ENCODE peak calls at places on chromosomes 4 and X, in eight cellular contexts. V is testis, X is GM06990, L is AG09319, Y is psoas muscle, P is HFFc6, G is GM13977, U is upper lobe of right lung. M is an unnamed sample.

GRCh38 chrX:37485429-37485828 is 86.0 kb upstream of the LANCL3 start:
- DNase-seq in V (no peak), Y (no peak), P (no peak), L (no peak), G (no peak), X (no peak), U (no peak), M (no peak)

GRCh38 chr4:184080674-184081073 is 137.0 kb downstream of the ENPP6 start:
- DNase-seq in V (no peak), P (no peak), L (no peak), G (no peak), X (no peak), U (no peak), Y (no peak), M (no peak)

GRCh38 chrX:45788941-45789348 is 588.3 kb upstream of the DIPK2B start:
- DNase-seq in V (no peak), G (no peak), L (no peak), Y (peak; percentile 71), P (no peak), X (no peak), U (peak; percentile 64), M (no peak)

GRCh38 chrX:104913348-104913747 is 307.1 kb downstream of the TEX13A start:
- DNase-seq in X (no peak), U (no peak), L (no peak), P (peak; percentile 4), Y (no peak), V (peak; percentile 13), G (no peak), M (no peak)

GRCh38 chr4:3270141-3270611 is 21.2 kb downstream of the MSANTD1 start:
- DNase-seq in X (no peak), U (no peak), P (no peak), G (no peak), V (no peak), Y (peak; percentile 88), L (no peak), M (no peak)

GRCh38 chr4:156672924-156673323 is 298.7 kb downstream of the PDGFC start:
- DNase-seq in X (no peak), G (no peak), P (peak; percentile 81), U (no peak), L (no peak), V (no peak), Y (no peak), M (no peak)

GRCh38 chr4:86594559-86595425 is 677 bp downstream of the PTPN13 start:
- DNase-seq in G (peak; percentile 37), Y (peak; percentile 50), V (peak; percentile 68), L (peak; percentile 93), X (peak; percentile 41), P (peak; percentile 89), U (peak; percentile 67), M (peak; percentile 66)

GRCh38 chr4:88893961-88894360 is 163.0 kb downstream of the FAM13A start:
- DNase-seq in G (no peak), X (no peak), V (no peak), Y (no peak), L (no peak), U (no peak), P (no peak), M (no peak)

GRCh38 chrX:123087326-123087725 is 96.8 kb upstream of the GRIA3 start:
- DNase-seq in Y (no peak), X (no peak), L (no peak), V (no peak), G (no peak), P (peak; percentile 26), U (no peak), M (no peak)

GRCh38 chr4:140102406-140102805 is 51.6 kb downstream of the MAML3 start:
- DNase-seq in Y (no peak), V (no peak), X (no peak), G (no peak), U (no peak), L (no peak), P (no peak), M (no peak)

GRCh38 chrX:4935846-4936245 is 1222.4 kb upstream of the PRKX start:
- DNase-seq in L (no peak), P (no peak), G (no peak), V (no peak), U (no peak), X (peak; percentile 5), Y (no peak), M (no peak)

GRCh38 chr4:120812216-120812615 is 110.3 kb downstream of the PRDM5 start:
- DNase-seq in X (no peak), Y (no peak), L (no peak), P (no peak), U (no peak), G (no peak), V (no peak), M (no peak)

GRCh38 chr4:21819086-21819485 is 129.5 kb downstream of the KCNIP4 start:
- DNase-seq in G (no peak), P (no peak), L (no peak), U (no peak), V (no peak), X (no peak), Y (no peak), M (no peak)

DNA sequence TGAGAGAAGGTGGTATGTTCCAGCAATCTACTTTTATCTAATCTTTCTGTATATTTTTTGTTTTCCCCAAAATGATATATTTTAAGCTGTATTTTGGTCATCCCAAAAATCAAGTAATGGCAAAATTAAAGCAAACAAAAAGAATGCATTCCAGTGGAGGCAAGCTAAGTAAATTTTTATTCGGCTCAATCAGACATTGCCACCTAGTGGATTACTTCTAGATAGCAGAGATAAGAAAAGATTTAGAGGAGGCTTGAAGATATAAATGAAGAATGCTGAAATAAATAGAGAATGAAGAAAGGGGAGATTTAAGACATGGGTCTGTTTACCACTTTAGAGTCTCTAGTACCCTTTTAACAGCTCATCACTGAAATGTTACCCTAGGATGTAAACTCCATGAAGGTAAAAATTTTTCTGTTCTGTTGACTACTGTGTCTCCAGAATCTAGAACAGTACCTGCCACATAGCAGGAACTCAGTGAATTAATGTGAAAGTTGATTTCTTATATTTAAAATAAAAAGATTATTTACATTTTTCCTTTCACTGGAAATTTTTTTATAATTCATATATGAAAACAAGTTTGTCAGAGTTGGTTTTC is 110.9 kb upstream of the ANK2 start:
- DNase-seq in X (peak; percentile 37), Y (no peak), P (peak; percentile 59), G (peak; percentile 53), L (peak; percentile 22), U (no peak), V (no peak), M (peak; percentile 53)
- TF ChIP-seq CTCF in X (peak; percentile 60), Y (peak; percentile 72), P (peak; percentile 90), G (peak; percentile 67), L (peak; percentile 78), U (peak; percentile 69), V (peak; percentile 69), M (peak; percentile 46)

GRCh38 chr4:186719925-186720694 is 3.5 kb downstream of the FAT1 start:
- DNase-seq in L (no peak), P (no peak), V (peak; percentile 49), U (no peak), Y (no peak), G (no peak), X (no peak), M (peak; percentile 12)
- TF ChIP-seq CTCF in L (peak; percentile 29), P (peak; percentile 77), V (peak; percentile 54), U (peak; percentile 29), Y (peak; percentile 13), G (peak; percentile 17), X (peak; percentile 29), M (no peak)

GRCh38 chrX:118183606-118184005 is 67.0 kb upstream of the KLHL13 start:
- DNase-seq in X (no peak), P (no peak), Y (no peak), L (no peak), U (no peak), G (no peak), V (no peak), M (no peak)
- TF ChIP-seq CTCF in X (peak; percentile 34), P (no peak), Y (peak; percentile 8), L (no peak), U (peak; percentile 8), G (peak; percentile 16), V (no peak), M (peak; percentile 11)

GRCh38 chr4:185395956-185396723 is 416 bp upstream of the LRP2BP start:
- DNase-seq in X (peak; percentile 100), Y (peak; percentile 98), P (peak; percentile 96), V (peak; percentile 97), G (peak; percentile 98), L (peak; percentile 94), U (peak; percentile 98), M (peak; percentile 98)

GRCh38 chr4:185398618-185399017 is 2.0 kb downstream of the ANKRD37 start:
- DNase-seq in X (no peak), U (no peak), P (no peak), V (no peak), Y (no peak), L (no peak), G (no peak), M (no peak)

GRCh38 chr4:185395255-185395955 is at the start of gene LRP2BP:
- DNase-seq in U (no peak), P (peak; percentile 87), L (no peak), Y (no peak), X (no peak), V (no peak), G (peak; percentile 41), M (peak; percentile 57)

GRCh38 chr4:185394568-185395254 is 1.0 kb downstream of the LRP2BP start:
- DNase-seq in P (peak; percentile 35), U (no peak), V (no peak), X (no peak), L (no peak), G (no peak), Y (no peak), M (no peak)

GRCh38 chr4:185396724-185397402 is at the start of gene ANKRD37:
- DNase-seq in U (peak; percentile 74), X (no peak), G (no peak), L (no peak), P (peak; percentile 39), V (no peak), Y (no peak), M (no peak)
- TF ChIP-seq CTCF in U (no peak), X (no peak), G (no peak), L (no peak), P (no peak), V (no peak), Y (peak; percentile 9), M (no peak)

DNA sequence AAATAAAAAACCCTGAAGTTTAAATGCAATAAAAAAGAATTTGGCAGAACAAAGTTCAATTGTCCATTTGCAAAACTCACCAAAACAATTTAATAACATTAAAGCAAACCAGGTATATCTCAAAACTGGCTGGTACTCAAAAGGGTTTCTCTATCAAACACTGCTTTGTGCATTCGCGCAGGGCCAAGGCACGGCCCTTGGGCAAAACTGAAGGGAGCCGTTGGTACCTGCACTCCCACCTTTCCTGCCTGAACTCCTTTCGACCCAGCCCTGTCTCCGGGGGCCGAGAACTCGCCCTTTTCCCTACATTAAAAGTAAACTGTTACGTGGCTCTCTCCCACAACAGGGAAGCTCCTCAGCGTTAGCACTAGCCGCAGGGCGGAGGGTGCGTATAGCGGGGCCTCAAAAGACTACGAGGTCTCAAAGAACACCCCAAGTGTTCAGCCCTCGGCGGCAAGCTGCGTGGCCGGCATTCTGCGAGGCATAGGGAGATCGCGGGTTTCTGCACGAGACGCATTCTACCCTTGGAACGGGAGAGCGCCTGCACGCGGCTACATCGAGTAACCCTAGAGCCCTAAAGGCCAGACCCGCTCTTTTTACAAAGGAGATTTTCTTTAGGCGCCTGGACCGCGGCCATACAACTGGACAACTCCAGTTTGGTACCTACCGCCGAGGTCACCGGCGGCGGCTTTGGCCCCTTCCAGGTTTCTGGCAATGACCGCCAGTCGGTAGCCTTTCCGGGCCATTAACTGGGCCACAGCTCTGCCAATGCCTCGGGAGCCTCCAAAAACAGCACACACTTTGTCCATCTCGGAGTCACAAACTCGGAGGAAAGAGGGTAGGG is 552 bp downstream of the CBR4 start:
- DNase-seq in G (no peak), V (peak; percentile 83), L (no peak), P (peak; percentile 35), Y (peak; percentile 82), X (peak; percentile 75), U (peak; percentile 86), M (peak; percentile 76)
- TF ChIP-seq CTCF in G (peak; percentile 36), V (no peak), L (peak; percentile 37), P (peak; percentile 67), Y (no peak), X (peak; percentile 44), U (no peak), M (peak; percentile 20)

M was measured in GM12865.